ENCODE peak calls at places on chromosomes 16 and 17, in five cellular contexts. L is stimulated activated CD4-positive, alpha-beta T cell treated with anti-CD3 and anti-CD28 coated beads, Interleukin-1b, Interleukin-23, amount 100 ng/mL, for 24 hours; T is HTR-8/SVneo; I is non-pigmented ciliary epithelial cell; G is colonic mucosa. N is an unnamed sample.

GRCh38 chr17:50209472-50210248 is 8.2 kb upstream of the COL1A1 start:
- DNase-seq in L (no peak), T (peak), I (peak), G (peak), N (no peak)

GRCh38 chr16:84819644-84820304 is at the start of gene CRISPLD2:
- DNase-seq in L (peak), T (peak), I (no peak), G (peak), N (peak)

GRCh38 chr17:36641331-36641876 is 40.0 kb downstream of the MRM1 start:
- DNase-seq in L (no peak), T (no peak), I (no peak), G (no peak), N (no peak)

GRCh38 chr17:50267074-50267841 is 7.0 kb upstream of the TMEM92 start:
- DNase-seq in L (no peak), T (no peak), I (no peak), G (peak), N (no peak)

GRCh38 chr17:8949061-8949622 is 16.4 kb downstream of the PIK3R5 start:
- DNase-seq in L (no peak), T (no peak), I (no peak), G (no peak), N (no peak)

GRCh38 chr17:81566461-81567126 is 14.4 kb upstream of the FAAP100 start:
- DNase-seq in L (no peak), T (peak), I (peak), G (peak), N (peak)

GRCh38 chr17:2395258-2396170 is 5.3 kb downstream of the MNT start:
- DNase-seq in L (no peak), T (no peak), I (no peak), G (peak), N (peak)

GRCh38 chr17:82152114-82152513 is 54.1 kb upstream of the FASN start:
- DNase-seq in L (no peak), T (no peak), I (no peak), G (no peak), N (no peak)

GRCh38 chr16:89019511-89019910 is 42.5 kb upstream of the CBFA2T3 start:
- DNase-seq in L (no peak), T (no peak), I (no peak), G (no peak), N (no peak)